ENCODE peak calls at places on chromosomes 11 and 22, in five cellular contexts. One of them, this sample, is unnamed.

GRCh38 chr11:117045196-117045595 is 53.0 kb downstream of the SIK3 start:
- DNase-seq in HCT116: no peak
- DNase-seq in HepG2: no peak
- DNase-seq in GM12878: no peak
- DNase-seq in K562: no peak
- DNase-seq in this sample: peak; percentile 40

GRCh38 chr22:44210721-44211120 is 30.0 kb downstream of the PARVG start:
- DNase-seq in HCT116: no peak
- DNase-seq in HepG2: no peak
- DNase-seq in GM12878: no peak
- DNase-seq in K562: no peak
- DNase-seq in this sample: no peak

GRCh38 chr11:119109843-119110242 is 2.7 kb downstream of the C2CD2L start:
- DNase-seq in HCT116: no peak
- DNase-seq in HepG2: no peak
- DNase-seq in GM12878: no peak
- DNase-seq in K562: no peak
- DNase-seq in this sample: no peak

GRCh38 chr11:8810331-8811301 is 100.4 kb upstream of the AKIP1 start:
- DNase-seq in HCT116: no peak
- DNase-seq in HepG2: peak; percentile 63
- DNase-seq in GM12878: no peak
- DNase-seq in K562: peak; percentile 57
- DNase-seq in this sample: no peak

GRCh38 chr11:15816996-15817395 is 539.4 kb downstream of the SOX6 start:
- DNase-seq in HCT116: no peak
- DNase-seq in HepG2: no peak
- DNase-seq in GM12878: no peak
- DNase-seq in K562: no peak
- DNase-seq in this sample: no peak

GRCh38 chr22:29030016-29030617 is 31.5 kb downstream of the C22orf31 start:
- DNase-seq in HCT116: peak; percentile 50
- DNase-seq in HepG2: peak; percentile 72
- DNase-seq in GM12878: no peak
- DNase-seq in K562: no peak
- DNase-seq in this sample: no peak

GRCh38 chr11:24253237-24253760 is 243.6 kb upstream of the LUZP2 start:
- DNase-seq in HCT116: no peak
- DNase-seq in HepG2: no peak
- DNase-seq in GM12878: no peak
- DNase-seq in K562: no peak
- DNase-seq in this sample: no peak

GRCh38 chr22:49179886-49180682 is 647.6 kb downstream of the BRD1 start:
- DNase-seq in HCT116: no peak
- DNase-seq in HepG2: no peak
- DNase-seq in GM12878: no peak
- DNase-seq in K562: no peak
- DNase-seq in this sample: no peak

GRCh38 chr11:7671807-7672206 is 1.5 kb downstream of the CYB5R2 start:
- DNase-seq in HCT116: no peak
- DNase-seq in HepG2: no peak
- DNase-seq in GM12878: peak; percentile 62
- DNase-seq in K562: no peak
- DNase-seq in this sample: no peak

GRCh38 chr11:7672960-7673723 is at the start of gene CYB5R2:
- DNase-seq in HCT116: peak; percentile 13
- DNase-seq in HepG2: no peak
- DNase-seq in GM12878: no peak
- DNase-seq in K562: peak; percentile 69
- DNase-seq in this sample: peak; percentile 65

GRCh38 chr11:7675640-7676039 is 2.3 kb upstream of the CYB5R2 start:
- DNase-seq in HCT116: no peak
- DNase-seq in HepG2: no peak
- DNase-seq in GM12878: no peak
- DNase-seq in K562: no peak
- DNase-seq in this sample: no peak

GRCh38 chr11:7672276-7672959 is 882 bp downstream of the CYB5R2 start:
- DNase-seq in HCT116: no peak
- DNase-seq in HepG2: no peak
- DNase-seq in GM12878: no peak
- DNase-seq in K562: no peak
- DNase-seq in this sample: no peak

GRCh38 chr11:7673724-7674434 is 579 bp upstream of the CYB5R2 start:
- DNase-seq in HCT116: peak; percentile 29
- DNase-seq in HepG2: no peak
- DNase-seq in GM12878: no peak
- DNase-seq in K562: peak; percentile 33
- DNase-seq in this sample: no peak
- TF ChIP-seq JUND in HCT116: no peak
- TF ChIP-seq JUND in HepG2: no peak
- TF ChIP-seq JUND in GM12878: no peak
- TF ChIP-seq JUND in K562: no peak
- TF ChIP-seq JUND in this sample: no peak

DNA sequence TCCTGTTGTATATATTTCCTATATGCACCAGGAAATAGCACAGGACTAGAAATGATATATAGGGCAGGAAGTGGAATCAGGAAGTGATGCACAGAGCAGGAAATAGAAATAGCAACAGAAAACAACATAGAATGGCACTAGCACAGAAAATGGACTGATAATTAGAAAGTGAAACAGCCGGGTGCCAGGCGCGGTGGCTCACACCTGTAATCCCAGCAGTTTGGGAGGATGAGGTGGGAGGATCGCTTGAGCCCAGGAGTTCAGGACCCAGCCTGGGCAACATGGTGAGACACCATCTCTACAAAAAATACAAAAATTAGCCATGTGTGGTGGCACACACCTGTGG is 10.0 kb upstream of the RELT start:
- DNase-seq in HCT116: no peak
- DNase-seq in HepG2: no peak
- DNase-seq in GM12878: no peak
- DNase-seq in K562: no peak
- DNase-seq in this sample: no peak
- TF ChIP-seq JUND in HCT116: no peak
- TF ChIP-seq JUND in HepG2: no peak
- TF ChIP-seq JUND in GM12878: no peak
- TF ChIP-seq JUND in K562: no peak
- TF ChIP-seq JUND in this sample: no peak

DNA sequence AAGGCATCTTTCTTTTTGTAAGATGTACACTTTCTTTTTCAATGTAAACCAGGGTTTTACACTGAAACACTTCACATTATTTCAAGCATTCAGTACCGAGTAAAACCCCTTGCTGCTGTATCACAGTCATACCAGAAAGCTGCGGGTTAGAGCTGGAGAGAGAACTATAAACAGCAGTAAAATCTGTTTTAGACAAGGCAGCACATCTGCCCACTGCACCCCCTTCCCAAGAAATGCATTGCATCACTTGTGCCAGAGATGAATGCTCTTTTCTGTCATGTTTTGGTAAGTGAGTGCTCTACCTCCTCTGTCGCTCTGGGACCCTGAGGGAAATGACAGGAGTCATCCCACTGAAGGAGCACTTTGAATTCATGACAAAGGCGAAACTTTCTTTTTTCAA is 107.3 kb downstream of the MAML2 start:
- DNase-seq in HCT116: no peak
- DNase-seq in HepG2: no peak
- DNase-seq in GM12878: no peak
- DNase-seq in K562: no peak
- DNase-seq in this sample: no peak
- TF ChIP-seq JUND in HCT116: no peak
- TF ChIP-seq JUND in HepG2: no peak
- TF ChIP-seq JUND in GM12878: no peak
- TF ChIP-seq JUND in K562: no peak
- TF ChIP-seq JUND in this sample: no peak

GRCh38 chr11:106011481-106011880 is 10.6 kb downstream of the MSANTD4 start:
- DNase-seq in HCT116: no peak
- DNase-seq in HepG2: no peak
- DNase-seq in GM12878: no peak
- DNase-seq in K562: no peak
- DNase-seq in this sample: no peak

GRCh38 chr11:106017088-106017487 is 5.0 kb downstream of the MSANTD4 start:
- DNase-seq in HCT116: no peak
- DNase-seq in HepG2: no peak
- DNase-seq in GM12878: no peak
- DNase-seq in K562: no peak
- DNase-seq in this sample: no peak

GRCh38 chr11:106014035-106014434 is 8.0 kb downstream of the MSANTD4 start:
- DNase-seq in HCT116: no peak
- DNase-seq in HepG2: no peak
- DNase-seq in GM12878: no peak
- DNase-seq in K562: no peak
- DNase-seq in this sample: no peak

DNA sequence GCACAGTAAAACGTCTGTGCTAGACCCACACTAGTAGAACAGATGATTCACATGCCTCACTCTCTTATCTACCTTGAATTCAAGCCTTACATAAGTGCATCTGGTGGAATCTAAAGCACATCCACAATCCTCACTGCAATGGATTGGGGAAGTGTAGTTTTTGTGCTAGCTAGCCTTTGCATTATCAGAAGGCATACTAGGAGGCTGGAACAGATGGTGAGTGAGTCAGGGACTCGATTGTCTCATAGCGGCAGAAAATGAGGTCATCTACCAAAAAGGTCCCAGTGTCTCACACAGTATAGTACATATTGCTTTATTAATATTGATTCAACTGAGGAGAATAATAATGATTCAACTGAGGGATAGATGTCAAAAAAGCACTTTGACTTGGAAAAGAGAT is 9.3 kb downstream of the MSANTD4 start:
- DNase-seq in HCT116: no peak
- DNase-seq in HepG2: no peak
- DNase-seq in GM12878: no peak
- DNase-seq in K562: no peak
- DNase-seq in this sample: no peak
- TF ChIP-seq JUND in HCT116: no peak
- TF ChIP-seq JUND in HepG2: no peak
- TF ChIP-seq JUND in GM12878: no peak
- TF ChIP-seq JUND in K562: peak; percentile 28
- TF ChIP-seq JUND in this sample: no peak

GRCh38 chr11:12100886-12101285 is 9.5 kb upstream of the MICAL2 start:
- DNase-seq in HCT116: no peak
- DNase-seq in HepG2: no peak
- DNase-seq in GM12878: no peak
- DNase-seq in K562: no peak
- DNase-seq in this sample: no peak
- TF ChIP-seq JUND in HCT116: no peak
- TF ChIP-seq JUND in HepG2: no peak
- TF ChIP-seq JUND in GM12878: no peak
- TF ChIP-seq JUND in K562: no peak
- TF ChIP-seq JUND in this sample: no peak

GRCh38 chr11:72378704-72379383 is 55.5 kb downstream of the CLPB start:
- DNase-seq in HCT116: no peak
- DNase-seq in HepG2: no peak
- DNase-seq in GM12878: no peak
- DNase-seq in K562: no peak
- DNase-seq in this sample: no peak
- TF ChIP-seq JUND in HCT116: no peak
- TF ChIP-seq JUND in HepG2: no peak
- TF ChIP-seq JUND in GM12878: no peak
- TF ChIP-seq JUND in K562: no peak
- TF ChIP-seq JUND in this sample: no peak

GRCh38 chr22:20319041-20319744 is 667 bp downstream of the DGCR6L start:
- DNase-seq in HCT116: no peak
- DNase-seq in HepG2: no peak
- DNase-seq in GM12878: no peak
- DNase-seq in K562: peak; percentile 71
- DNase-seq in this sample: peak; percentile 37
- TF ChIP-seq JUND in HCT116: no peak
- TF ChIP-seq JUND in HepG2: no peak
- TF ChIP-seq JUND in GM12878: no peak
- TF ChIP-seq JUND in K562: peak; percentile 42
- TF ChIP-seq JUND in this sample: no peak